ENCODE peak calls at places on chromosomes 12 and 14, in six cellular contexts. Y, U, D, Q, X and A are unnamed samples.

GRCh38 chr12:69070319-69071090 is 137.5 kb upstream of the CPM start:
- DNase-seq in D (peak; percentile 33), X (peak; percentile 66), U (peak; percentile 14), Q (peak; percentile 63), Y (peak; percentile 22), A (peak; percentile 20)

GRCh38 chr12:102961488-102961801 is 4.0 kb downstream of the ASCL1 start:
- DNase-seq in X (no peak), U (no peak), Y (no peak), Q (no peak), D (no peak), A (no peak)

GRCh38 chr12:85509857-85510256 is 229.8 kb downstream of the ALX1 start:
- DNase-seq in X (no peak), U (no peak), D (no peak), Q (no peak), Y (no peak), A (no peak)

GRCh38 chr14:38286481-38286880 is 30.6 kb upstream of the CLEC14A start:
- DNase-seq in U (no peak), Y (no peak), D (no peak), Q (no peak), X (no peak), A (no peak)

GRCh38 chr12:31478898-31479297 is 112.0 kb downstream of the DENND5B start:
- DNase-seq in Q (no peak), X (no peak), U (no peak), D (no peak), Y (no peak), A (no peak)

GRCh38 chr12:75722714-75723200 is 211.3 kb upstream of the KRR1 start:
- DNase-seq in D (peak; percentile 16), X (peak; percentile 60), U (peak; percentile 38), Q (peak; percentile 43), Y (peak; percentile 73), A (peak; percentile 8)

GRCh38 chr14:64706119-64706465 is 1.9 kb downstream of the PLEKHG3 start:
- DNase-seq in Y (no peak), X (no peak), Q (no peak), D (no peak), U (no peak), A (no peak)

GRCh38 chr12:112514456-112514855 is 95.7 kb downstream of the PTPN11 start:
- DNase-seq in Y (no peak), Q (no peak), U (no peak), X (no peak), D (no peak), A (no peak)

GRCh38 chr14:66979083-66979974 is 209.9 kb upstream of the GARIN2 start:
- DNase-seq in X (no peak), U (no peak), D (no peak), Q (no peak), Y (no peak), A (no peak)

GRCh38 chr14:70208380-70208779 is 19.6 kb upstream of the SLC8A3 start:
- DNase-seq in Y (no peak), D (no peak), Q (no peak), U (no peak), X (no peak), A (no peak)

GRCh38 chr12:116864371-116865160 is 16.7 kb downstream of the HRK start:
- DNase-seq in D (no peak), Y (no peak), U (no peak), X (no peak), Q (no peak), A (no peak)